ENCODE peak calls at places on chromosomes 5 and 9, in six cellular contexts. K, H, L, W, G and Z are unnamed samples.

GRCh38 chr5:132104561-132104960 is 31.0 kb downstream of the CSF2 start:
- DNase-seq in K (no peak), H (no peak), L (no peak), W (no peak), G (no peak), Z (no peak)

GRCh38 chr9:118577121-118577520 is 792.1 kb downstream of the BRINP1 start:
- DNase-seq in K (peak), H (no peak), L (no peak), W (no peak), G (no peak), Z (no peak)

GRCh38 chr9:33818832-33819500 is 2.0 kb downstream of the UBE2R2 start:
- DNase-seq in K (no peak), H (no peak), L (no peak), W (no peak), G (no peak), Z (no peak)

GRCh38 chr5:59206132-59206581 is 623.3 kb downstream of the RAB3C start:
- DNase-seq in K (peak), H (no peak), L (no peak), W (no peak), G (no peak), Z (no peak)

GRCh38 chr5:139839918-139840317 is 44.3 kb downstream of the PSD2 start:
- DNase-seq in K (no peak), H (no peak), L (peak), W (no peak), G (no peak), Z (no peak)

GRCh38 chr9:79060726-79061125 is 511.0 kb upstream of the TLE4 start:
- DNase-seq in K (no peak), H (no peak), L (no peak), W (no peak), G (no peak), Z (no peak)

GRCh38 chr5:84255318-84255717 is 129.4 kb downstream of the EDIL3 start:
- DNase-seq in K (peak), H (no peak), L (no peak), W (no peak), G (no peak), Z (no peak)

GRCh38 chr9:117411547-117411946 is 3.3 kb downstream of the ASTN2 start:
- DNase-seq in K (peak), H (no peak), L (no peak), W (peak), G (peak), Z (no peak)

GRCh38 chr9:124290053-124290581 is 32.4 kb downstream of the NEK6 start:
- DNase-seq in K (no peak), H (no peak), L (peak), W (peak), G (no peak), Z (no peak)
- H3K4me3 ChIP-seq in K (no peak), H (no peak), L (no peak), W (no peak), G (no peak), Z (no peak)

GRCh38 chr9:125705893-125706292 is 1.1 kb downstream of the MAPKAP1 start:
- DNase-seq in K (no peak), H (no peak), L (no peak), W (no peak), G (no peak), Z (no peak)
- H3K27ac ChIP-seq in K (peak), H (peak), L (no peak), W (no peak), G (no peak), Z (no peak)

GRCh38 chr9:14238518-14238917 is 75.4 kb downstream of the NFIB start:
- DNase-seq in K (peak), H (no peak), L (no peak), W (no peak), G (peak), Z (no peak)
- H3K4me3 ChIP-seq in K (peak), H (no peak), L (no peak), W (no peak), G (no peak), Z (no peak)

GRCh38 chr5:3101561-3101960 is 350.1 kb upstream of the IRX2 start:
- DNase-seq in K (no peak), H (no peak), L (peak), W (no peak), G (no peak), Z (no peak)

GRCh38 chr5:3104446-3105047 is 353.1 kb upstream of the IRX2 start:
- DNase-seq in K (no peak), H (no peak), L (no peak), W (no peak), G (no peak), Z (no peak)

GRCh38 chr5:3103241-3103855 is 351.9 kb upstream of the IRX2 start:
- DNase-seq in K (no peak), H (no peak), L (peak), W (no peak), G (no peak), Z (no peak)

GRCh38 chr5:3100921-3101551 is 349.6 kb upstream of the IRX2 start:
- DNase-seq in K (no peak), H (no peak), L (peak), W (no peak), G (no peak), Z (no peak)

DNA sequence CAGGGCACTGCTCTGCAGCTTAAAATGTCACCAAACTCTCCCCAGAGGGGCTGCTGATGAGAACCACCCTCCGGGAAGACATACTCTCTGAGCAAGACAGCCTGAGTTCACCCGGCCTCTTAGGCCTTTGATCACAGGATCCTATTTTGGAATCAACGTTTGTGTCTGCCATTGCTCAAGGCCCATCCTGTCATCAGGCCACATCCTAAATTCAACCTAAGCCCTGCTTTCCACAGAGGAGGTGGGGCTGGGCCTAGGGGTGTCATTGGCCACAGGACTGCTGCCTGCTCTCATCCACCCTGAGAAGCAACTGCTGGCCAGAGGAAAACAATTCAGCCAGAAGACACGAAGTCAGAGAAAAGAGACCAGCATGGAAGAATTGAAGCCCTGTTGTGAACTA is 351.1 kb upstream of the IRX2 start:
- DNase-seq in K (no peak), H (no peak), L (peak), W (no peak), G (no peak), Z (no peak)
- H3K27ac ChIP-seq in K (no peak), H (no peak), L (no peak), W (no peak), G (no peak), Z (no peak)

GRCh38 chr9:69036799-69037198 is 1.2 kb downstream of the FXN start:
- DNase-seq in K (no peak), H (peak), L (no peak), W (no peak), G (no peak), Z (no peak)
- H3K4me3 ChIP-seq in K (peak), H (peak), L (peak), W (peak), G (peak), Z (peak)

GRCh38 chr9:85021686-85022085 is 352.2 kb downstream of the NTRK2 start:
- DNase-seq in K (no peak), H (no peak), L (no peak), W (no peak), G (no peak), Z (no peak)
- H3K27ac ChIP-seq in K (no peak), H (no peak), L (no peak), W (no peak), G (no peak), Z (no peak)

GRCh38 chr5:8907168-8907868 is 638.6 kb downstream of the SEMA5A start:
- DNase-seq in K (no peak), H (no peak), L (no peak), W (no peak), G (no peak), Z (peak)
- H3K4me3 ChIP-seq in K (peak), H (no peak), L (no peak), W (no peak), G (no peak), Z (no peak)

GRCh38 chr5:1727571-1727970 is 72.1 kb downstream of the MRPL36 start:
- DNase-seq in K (no peak), H (no peak), L (peak), W (peak), G (peak), Z (no peak)
- H3K27ac ChIP-seq in K (no peak), H (no peak), L (no peak), W (no peak), G (no peak), Z (no peak)

GRCh38 chr9:5448016-5448415 is 2.3 kb upstream of the CD274 start:
- DNase-seq in K (no peak), H (no peak), L (no peak), W (no peak), G (no peak), Z (no peak)
- H3K4me3 ChIP-seq in K (no peak), H (no peak), L (no peak), W (no peak), G (no peak), Z (no peak)

DNA sequence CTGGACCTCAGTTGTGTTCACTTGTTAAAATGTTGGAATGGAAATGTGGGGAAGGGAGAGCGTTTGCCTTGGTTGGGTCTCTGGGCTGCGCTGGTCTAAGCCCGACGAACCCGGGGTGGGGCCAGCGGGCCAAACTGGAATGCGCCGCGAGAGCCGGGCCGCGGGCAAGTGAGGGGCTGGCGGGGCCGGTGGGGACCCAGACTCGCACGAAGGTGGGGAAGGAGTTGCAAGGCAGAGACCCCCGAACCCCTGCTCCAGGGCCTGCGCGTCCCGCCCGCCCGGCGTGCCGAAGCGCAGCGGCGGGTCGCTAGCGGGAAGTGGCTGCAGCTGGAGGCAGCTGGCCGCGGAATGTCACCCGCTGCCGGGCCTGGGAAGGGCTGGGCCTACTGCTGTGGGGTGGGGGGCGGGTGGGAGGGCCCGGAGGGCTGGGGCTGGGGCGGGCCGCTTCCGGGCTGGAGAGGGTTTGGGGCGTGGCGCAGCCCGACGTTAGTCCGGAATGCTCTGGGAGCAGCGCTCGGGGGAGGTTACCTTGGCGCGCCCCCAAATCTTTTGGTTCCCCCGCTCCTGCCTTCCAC is 84.8 kb downstream of the DAB2IP start:
- DNase-seq in K (peak), H (no peak), L (peak), W (peak), G (no peak), Z (no peak)
- H3K27ac ChIP-seq in K (peak), H (no peak), L (peak), W (peak), G (no peak), Z (peak)